ENCODE peak calls at places on chromosomes 12 and 14, in ten cellular contexts. L, A, E, D, I, Q, W, U, T and G are unnamed samples.
A peak's percentile ranks its signal among the peaks of the same experiment; 100 is the strongest.

GRCh38 chr12:52041695-52042123 is 9.5 kb upstream of the NR4A1 start:
- DNase-seq in U (no peak), E (peak; percentile 48), L (peak; percentile 65), Q (no peak), I (no peak), T (peak; percentile 40), D (no peak), W (peak; percentile 27), A (peak; percentile 16), G (peak; percentile 49)

GRCh38 chr12:104454997-104455396 is 1.8 kb upstream of the CHST11 start:
- DNase-seq in D (no peak), I (peak; percentile 55), L (peak; percentile 43), E (no peak), W (peak; percentile 77), A (peak; percentile 90), T (no peak), Q (no peak), U (no peak), G (no peak)

GRCh38 chr14:101878222-101879211 is 85.9 kb upstream of the DYNC1H1 start:
- DNase-seq in A (no peak), L (no peak), I (no peak), Q (no peak), W (peak; percentile 15), U (no peak), T (no peak), E (peak; percentile 49), D (no peak), G (no peak)

GRCh38 chr12:89663577-89664357 is 44.9 kb downstream of the ATP2B1 start:
- DNase-seq in U (no peak), E (no peak), A (peak; percentile 44), D (no peak), T (peak; percentile 68), W (peak; percentile 16), I (no peak), Q (no peak), L (peak; percentile 13), G (no peak)

GRCh38 chr14:65287264-65288131 is 125.0 kb upstream of the FUT8 start:
- DNase-seq in W (no peak), U (no peak), D (no peak), T (no peak), I (no peak), Q (no peak), A (no peak), L (no peak), E (no peak), G (peak; percentile 60)

GRCh38 chr14:92481386-92481785 is 32.2 kb upstream of the RIN3 start:
- DNase-seq in D (no peak), Q (no peak), E (no peak), I (no peak), L (peak; percentile 57), U (no peak), T (no peak), W (peak; percentile 61), A (no peak), G (no peak)

GRCh38 chr14:88005978-88006851 is 1.3 kb downstream of the GPR65 start:
- DNase-seq in W (peak; percentile 46), Q (no peak), L (no peak), A (no peak), D (no peak), I (no peak), U (no peak), E (peak; percentile 57), T (no peak), G (no peak)

GRCh38 chr12:17076335-17076734 is 470.4 kb upstream of the LMO3 start:
- DNase-seq in L (no peak), T (no peak), W (peak; percentile 4), I (peak; percentile 56), U (no peak), D (no peak), Q (no peak), A (no peak), E (no peak), G (no peak)

GRCh38 chr14:95993768-95994592 is 45.2 kb upstream of the C14orf132 start:
- DNase-seq in A (peak; percentile 11), W (peak; percentile 20), I (peak; percentile 41), U (peak; percentile 21), T (peak; percentile 50), E (no peak), L (peak; percentile 65), Q (peak; percentile 27), D (peak; percentile 25), G (no peak)

GRCh38 chr14:25009891-25010290 is 40.1 kb downstream of the STXBP6 start:
- DNase-seq in D (no peak), L (peak; percentile 55), W (peak; percentile 80), A (no peak), E (no peak), T (no peak), U (no peak), Q (no peak), I (no peak), G (no peak)

GRCh38 chr14:95355422-95355821 is 35.7 kb upstream of the CLMN start:
- DNase-seq in D (no peak), A (no peak), T (no peak), U (no peak), W (no peak), L (no peak), Q (no peak), E (no peak), I (no peak), G (no peak)

GRCh38 chr12:13028825-13029570 is 15.2 kb upstream of the FAM234B start:
- DNase-seq in I (no peak), A (no peak), U (no peak), Q (no peak), L (no peak), E (no peak), T (peak; percentile 30), W (no peak), D (no peak), G (no peak)

GRCh38 chr12:54160807-54161480 is 27.8 kb downstream of the SMUG1 start:
- DNase-seq in T (no peak), L (no peak), W (no peak), Q (no peak), D (no peak), A (no peak), E (no peak), U (no peak), I (no peak), G (no peak)

GRCh38 chr12:54160050-54160449 is 28.7 kb downstream of the SMUG1 start:
- DNase-seq in A (no peak), E (no peak), U (no peak), L (no peak), I (no peak), D (no peak), T (no peak), W (no peak), Q (no peak), G (no peak)

GRCh38 chr12:54159549-54159948 is 29.2 kb downstream of the SMUG1 start:
- DNase-seq in W (no peak), Q (no peak), D (no peak), T (no peak), E (no peak), I (no peak), L (no peak), U (no peak), A (no peak), G (no peak)

GRCh38 chr12:54158581-54158980 is 30.2 kb downstream of the SMUG1 start:
- DNase-seq in Q (no peak), U (no peak), W (no peak), I (no peak), T (no peak), A (no peak), D (no peak), L (no peak), E (no peak), G (no peak)

DNA sequence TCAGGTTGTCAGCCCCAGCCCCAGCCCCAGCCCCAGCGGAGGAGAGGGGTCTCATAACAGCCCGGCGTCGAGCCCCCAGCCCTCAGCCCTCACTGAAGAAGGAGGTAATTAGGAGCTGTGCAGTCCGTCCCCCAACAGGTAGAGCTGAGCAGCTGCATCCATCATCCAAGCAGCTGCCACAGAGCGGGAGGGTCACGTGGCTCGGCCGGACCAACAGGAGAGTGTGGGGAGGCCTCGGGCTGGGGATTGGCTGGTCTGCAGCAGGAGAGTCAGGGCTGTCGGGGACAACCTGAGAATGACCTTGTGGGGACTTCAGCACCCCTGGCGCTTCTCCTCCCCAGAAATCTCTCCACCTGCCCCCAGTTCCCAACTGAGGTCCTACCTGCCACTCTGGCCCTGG is 29.6 kb downstream of the SMUG1 start:
- DNase-seq in A (peak; percentile 17), E (no peak), I (no peak), W (no peak), L (no peak), D (peak; percentile 27), Q (peak; percentile 75), U (peak; percentile 56), T (peak; percentile 86), G (no peak)
- TF ChIP-seq CTCF in A (no peak), E (no peak), I (no peak), W (no peak), L (no peak), D (no peak), Q (peak; percentile 36), U (no peak), T (no peak), G (no peak)

GRCh38 chr14:61561144-61561543 is 134.2 kb upstream of the HIF1A start:
- DNase-seq in W (peak; percentile 61), A (no peak), U (no peak), D (no peak), L (peak; percentile 85), E (no peak), Q (no peak), I (peak; percentile 72), T (no peak), G (no peak)
- TF ChIP-seq CTCF in W (no peak), A (peak; percentile 13), U (no peak), D (no peak), L (peak; percentile 45), E (no peak), Q (no peak), I (peak; percentile 34), T (no peak), G (no peak)

DNA sequence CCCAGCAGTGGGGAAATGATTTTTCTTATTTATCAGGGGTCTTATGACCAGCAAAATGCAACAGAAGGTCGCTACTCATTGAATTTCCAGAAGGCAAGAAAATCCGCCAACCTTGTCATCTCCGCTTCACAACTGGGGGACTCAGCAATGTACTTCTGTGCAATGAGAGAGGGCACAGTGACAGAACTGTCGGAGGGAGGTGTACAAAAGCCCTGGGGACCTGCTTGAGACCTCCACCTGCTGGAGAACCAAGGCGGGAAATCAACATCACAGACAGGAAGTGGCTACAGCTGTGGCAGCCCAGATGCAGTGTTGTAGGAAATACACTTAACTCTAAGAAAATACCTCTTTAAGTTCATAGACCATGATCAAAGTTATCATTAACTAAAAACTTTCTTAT is 250.9 kb upstream of the OR4E1 start:
- DNase-seq in A (no peak), D (no peak), Q (no peak), U (no peak), I (no peak), T (no peak), E (peak; percentile 53), W (no peak), L (no peak), G (peak; percentile 49)
- TF ChIP-seq CTCF in A (no peak), D (no peak), Q (no peak), U (no peak), I (no peak), T (no peak), E (peak; percentile 27), W (no peak), L (no peak), G (no peak)

DNA sequence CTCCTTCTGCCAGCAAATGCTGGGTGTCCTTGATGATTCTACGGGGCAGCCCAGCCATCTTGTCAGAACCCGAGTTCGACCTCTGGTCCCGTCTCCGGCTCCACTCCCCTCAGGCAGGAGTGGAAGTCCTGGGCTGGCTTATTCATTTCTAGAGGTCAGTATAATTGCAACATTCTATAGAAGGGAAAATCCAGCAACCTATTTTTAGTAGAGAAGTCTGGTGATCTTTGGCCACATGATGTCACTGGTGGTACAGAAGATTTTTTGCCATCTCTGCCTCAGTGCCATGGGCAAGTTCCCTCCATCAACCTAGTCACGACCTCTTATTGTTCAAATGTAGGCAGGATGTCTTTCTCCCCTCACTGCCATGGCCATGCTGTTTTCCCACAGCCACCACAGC is 22.4 kb downstream of the OR10G2 start:
- DNase-seq in E (no peak), T (no peak), D (no peak), W (no peak), I (no peak), A (no peak), L (no peak), Q (no peak), U (no peak), G (no peak)
- TF ChIP-seq CTCF in E (no peak), T (no peak), D (no peak), W (no peak), I (no peak), A (no peak), L (no peak), Q (no peak), U (no peak), G (no peak)